ENCODE peak calls at places on chromosome 5, in six cellular contexts. R, N, U, G, B and V are unnamed samples.

GRCh38 chr5:151295801-151296477 is 7.6 kb downstream of the SLC36A3 start:
- DNase-seq in R (no peak), N (no peak), U (no peak), G (no peak), B (no peak), V (no peak)

GRCh38 chr5:164801910-164802309 is 1296.5 kb downstream of the MAT2B start:
- DNase-seq in R (no peak), N (no peak), U (no peak), G (no peak), B (no peak), V (no peak)

GRCh38 chr5:168101352-168101751 is 190.1 kb upstream of the WWC1 start:
- DNase-seq in R (no peak), N (no peak), U (no peak), G (no peak), B (no peak), V (no peak)

GRCh38 chr5:35089688-35090314 is 42.1 kb upstream of the AGXT2 start:
- DNase-seq in R (peak), N (peak), U (peak), G (peak), B (peak), V (no peak)

GRCh38 chr5:79837707-79838620 is 148.3 kb downstream of the CMYA5 start:
- DNase-seq in R (no peak), N (no peak), U (peak), G (no peak), B (no peak), V (no peak)

GRCh38 chr5:135489466-135490244 is 37.5 kb upstream of the TIFAB start:
- DNase-seq in R (no peak), N (no peak), U (no peak), G (no peak), B (peak), V (no peak)

GRCh38 chr5:87899109-87900100 is 369.2 kb downstream of the TMEM161B start:
- DNase-seq in R (no peak), N (no peak), U (peak), G (peak), B (no peak), V (no peak)

GRCh38 chr5:173789031-173789920 is 98.9 kb upstream of the CPEB4 start:
- DNase-seq in R (peak), N (no peak), U (peak), G (peak), B (peak), V (no peak)

GRCh38 chr5:119070828-119071572 is at the start of gene DMXL1:
- DNase-seq in R (peak), N (peak), U (peak), G (peak), B (peak), V (peak)

GRCh38 chr5:134577796-134578577 is 52.5 kb downstream of the JADE2 start:
- DNase-seq in R (peak), N (peak), U (peak), G (peak), B (peak), V (no peak)

GRCh38 chr5:127153031-127153430 is 79.7 kb upstream of the C5orf63 start:
- DNase-seq in R (no peak), N (no peak), U (no peak), G (no peak), B (no peak), V (no peak)

GRCh38 chr5:86838078-86838477 is 220.3 kb downstream of the COX7C start:
- DNase-seq in R (no peak), N (no peak), U (no peak), G (no peak), B (no peak), V (no peak)

GRCh38 chr5:96384353-96384752 is 48.7 kb downstream of the PCSK1 start:
- DNase-seq in R (peak), N (no peak), U (peak), G (no peak), B (peak), V (peak)

GRCh38 chr5:180652346-180652745 is 2.9 kb upstream of the FLT4 start:
- DNase-seq in R (no peak), N (no peak), U (no peak), G (no peak), B (no peak), V (no peak)

GRCh38 chr5:123511290-123511647 is 708 bp upstream of the CSNK1G3 start:
- DNase-seq in R (no peak), N (no peak), U (peak), G (no peak), B (no peak), V (no peak)

GRCh38 chr5:72587909-72588308 is 80.7 kb upstream of the ZNF366 start:
- DNase-seq in R (no peak), N (no peak), U (no peak), G (no peak), B (no peak), V (no peak)

GRCh38 chr5:32297181-32298055 is 15.3 kb downstream of the MTMR12 start:
- DNase-seq in R (no peak), N (no peak), U (no peak), G (peak), B (no peak), V (no peak)

GRCh38 chr5:68240196-68240595 is 24.6 kb downstream of the PIK3R1 start:
- DNase-seq in R (no peak), N (peak), U (no peak), G (no peak), B (no peak), V (no peak)

GRCh38 chr5:78162253-78162862 is 132.1 kb downstream of the AP3B1 start:
- DNase-seq in R (peak), N (peak), U (peak), G (peak), B (no peak), V (no peak)

GRCh38 chr5:139138790-139139189 is 59.4 kb downstream of the SIL1 start:
- DNase-seq in R (peak), N (no peak), U (peak), G (no peak), B (no peak), V (no peak)

GRCh38 chr5:72281764-72282499 is 38.1 kb downstream of the MRPS27 start:
- DNase-seq in R (peak), N (no peak), U (peak), G (no peak), B (no peak), V (no peak)

GRCh38 chr5:65611524-65611923 is 12.6 kb downstream of the TRIM23 start:
- DNase-seq in R (no peak), N (peak), U (peak), G (peak), B (no peak), V (peak)

GRCh38 chr5:178165585-178165984 is 11.9 kb upstream of the NHP2 start:
- DNase-seq in R (no peak), N (no peak), U (no peak), G (no peak), B (no peak), V (no peak)

GRCh38 chr5:95390812-95391492 is at the start of gene FAM81B:
- DNase-seq in R (no peak), N (no peak), U (peak), G (no peak), B (no peak), V (no peak)

GRCh38 chr5:7779019-7779662 is 71.8 kb downstream of the CFAP90 start:
- DNase-seq in R (no peak), N (no peak), U (peak), G (no peak), B (no peak), V (no peak)

GRCh38 chr5:42991477-42992034 is 48.6 kb downstream of the ANXA2R start:
- DNase-seq in R (no peak), N (no peak), U (peak), G (no peak), B (peak), V (no peak)

GRCh38 chr5:42995152-42995751 is 44.9 kb downstream of the ANXA2R start:
- DNase-seq in R (no peak), N (peak), U (peak), G (no peak), B (no peak), V (no peak)

GRCh38 chr5:42994285-42995151 is 45.6 kb downstream of the ANXA2R start:
- DNase-seq in R (peak), N (peak), U (peak), G (peak), B (peak), V (no peak)

GRCh38 chr5:42992035-42992570 is 48.0 kb downstream of the ANXA2R start:
- DNase-seq in R (peak), N (peak), U (peak), G (peak), B (peak), V (no peak)

DNA sequence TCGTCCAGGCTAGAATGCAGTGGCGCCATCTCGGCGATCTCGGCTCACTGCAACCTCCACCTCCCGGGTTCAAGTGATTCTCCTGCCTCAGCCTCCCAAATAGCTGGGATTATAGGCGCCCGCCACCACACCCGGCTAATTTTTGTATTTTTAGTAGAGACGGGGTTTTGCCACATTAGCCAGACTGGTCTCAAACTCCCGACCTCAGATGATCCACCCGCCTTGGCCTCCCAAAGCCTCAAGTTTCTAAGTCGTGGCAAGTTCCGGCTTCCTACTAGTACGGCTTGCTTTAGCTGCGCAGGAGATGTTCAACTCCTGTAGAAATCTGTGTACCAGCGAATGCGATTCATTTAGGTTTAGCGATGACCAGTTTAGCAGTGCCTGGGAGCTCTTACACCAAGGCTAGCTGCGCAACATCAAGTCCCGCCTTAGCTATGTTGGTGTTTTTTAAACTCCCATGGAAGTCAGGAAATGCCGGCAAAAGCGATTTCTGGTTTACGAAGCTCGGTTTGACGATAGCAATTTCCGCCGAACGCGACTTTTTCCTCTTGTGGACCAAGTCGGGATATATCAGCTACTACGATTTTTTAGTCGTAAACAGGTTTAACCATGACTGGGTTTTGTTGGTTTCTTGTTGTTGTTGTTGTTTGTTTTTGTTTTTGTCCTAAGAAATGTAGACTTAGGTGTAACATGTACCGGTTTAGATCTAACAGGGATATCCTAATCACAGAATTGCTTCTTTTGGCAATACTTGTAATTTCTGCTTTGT is 46.4 kb downstream of the ANXA2R start:
- DNase-seq in R (no peak), N (peak), U (peak), G (peak), B (no peak), V (no peak)
- H3K27ac ChIP-seq in R (no peak), N (peak), U (peak), G (peak), B (peak), V (peak)

DNA sequence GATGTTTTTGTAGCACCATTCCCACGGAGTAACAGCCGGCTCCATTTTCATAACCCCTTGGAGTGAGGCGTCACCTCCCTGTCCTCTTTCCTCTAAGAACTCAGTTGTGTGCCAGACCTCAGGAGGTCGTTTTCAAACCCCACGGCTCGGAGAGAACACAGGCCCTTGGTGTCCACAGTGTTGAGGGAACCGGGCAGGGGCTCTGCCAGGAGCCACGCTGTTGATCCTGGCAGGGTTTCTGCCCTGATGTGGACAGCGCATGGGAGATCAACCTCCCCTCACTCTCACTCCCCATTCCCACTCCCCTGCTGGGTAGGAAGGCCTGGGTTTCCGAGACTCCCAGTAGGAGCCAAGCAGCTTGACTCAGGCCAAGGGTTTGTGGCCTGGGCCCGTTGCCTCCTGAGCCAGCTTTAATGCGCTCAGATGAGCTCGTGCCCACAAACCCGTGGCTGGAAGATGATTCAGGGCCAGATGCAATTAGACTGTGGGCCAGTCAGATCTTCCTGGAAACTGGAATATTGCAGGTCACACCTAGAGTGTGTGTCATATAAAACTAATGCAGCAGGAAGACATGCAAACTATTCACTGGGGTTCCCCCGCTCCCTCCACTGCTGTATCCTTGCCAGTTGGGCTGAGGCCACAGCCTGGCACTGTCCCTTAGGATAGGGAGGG is 133.4 kb downstream of the SLC12A2 start:
- DNase-seq in R (no peak), N (no peak), U (peak), G (no peak), B (peak), V (peak)
- H3K27ac ChIP-seq in R (no peak), N (no peak), U (peak), G (no peak), B (peak), V (peak)

DNA sequence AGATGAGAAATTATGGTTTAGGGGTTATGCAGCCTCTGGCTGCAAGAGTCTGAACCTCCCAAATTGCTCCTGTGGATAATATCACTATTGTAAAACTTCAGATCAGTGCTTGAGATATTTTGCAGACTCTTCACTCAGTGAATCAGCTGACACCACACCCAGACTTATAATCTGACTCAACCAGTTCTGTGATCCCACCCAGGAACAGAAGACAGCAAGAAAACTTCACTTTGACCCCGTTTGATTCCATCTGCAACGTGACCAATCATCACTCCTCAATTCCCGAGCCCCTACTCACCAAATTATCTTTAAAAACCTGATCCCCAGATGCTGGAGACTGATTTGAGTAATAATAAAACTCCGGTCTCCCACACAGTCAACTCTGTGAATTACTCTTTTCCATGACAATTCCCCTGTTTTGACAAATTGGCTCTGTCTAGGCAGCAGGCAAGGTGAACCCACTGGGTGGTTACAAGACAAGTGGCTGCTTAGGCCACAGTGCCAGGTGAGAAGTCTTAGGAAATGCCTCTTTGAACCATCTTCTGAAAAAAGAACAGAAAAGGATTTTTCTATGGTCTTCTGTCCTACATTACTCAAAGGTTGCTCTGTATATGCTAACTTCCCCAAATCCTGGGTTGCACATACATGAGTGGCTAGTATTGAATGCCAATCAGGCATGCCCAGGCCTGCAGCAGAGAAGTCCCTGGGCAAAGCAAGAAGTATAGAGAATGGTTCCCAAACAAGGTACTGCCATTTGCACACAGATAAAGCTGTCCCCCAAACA is 588.0 kb downstream of the PRELID2 start:
- DNase-seq in R (no peak), N (no peak), U (no peak), G (no peak), B (no peak), V (peak)
- H3K27ac ChIP-seq in R (no peak), N (no peak), U (no peak), G (no peak), B (no peak), V (peak)

DNA sequence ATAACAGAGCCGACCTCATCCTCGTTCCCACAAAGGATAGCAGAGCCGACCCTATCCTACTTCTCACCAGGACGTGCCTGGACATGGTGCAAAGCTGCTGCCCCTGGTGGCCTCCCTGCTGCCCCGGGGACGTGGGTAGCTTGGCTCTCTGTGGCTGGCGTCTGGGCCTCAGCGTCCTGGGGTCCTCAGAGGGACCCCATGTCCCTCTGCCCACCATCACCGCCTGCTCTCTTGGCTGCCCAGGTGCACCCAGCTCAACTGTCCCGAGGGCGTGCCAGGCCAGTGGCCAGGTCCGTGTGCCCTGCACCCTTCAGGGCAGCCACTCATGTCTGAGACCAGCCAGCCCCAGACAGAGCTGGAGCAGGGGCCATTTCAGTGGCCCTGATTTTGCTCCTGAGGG is 8.5 kb downstream of the NKD2 start:
- DNase-seq in R (no peak), N (no peak), U (no peak), G (no peak), B (no peak), V (no peak)
- H3K27ac ChIP-seq in R (no peak), N (no peak), U (no peak), G (no peak), B (no peak), V (no peak)

GRCh38 chr5:149198148-149198547 is 56.9 kb downstream of the ABLIM3 start:
- DNase-seq in R (no peak), N (no peak), U (no peak), G (no peak), B (no peak), V (no peak)

GRCh38 chr5:149200355-149200754 is 59.1 kb downstream of the ABLIM3 start:
- DNase-seq in R (no peak), N (no peak), U (no peak), G (no peak), B (no peak), V (no peak)

GRCh38 chr5:149195337-149195887 is 54.1 kb downstream of the ABLIM3 start:
- DNase-seq in R (no peak), N (no peak), U (no peak), G (no peak), B (no peak), V (no peak)

GRCh38 chr5:149201121-149201637 is 59.9 kb downstream of the ABLIM3 start:
- DNase-seq in R (no peak), N (no peak), U (no peak), G (no peak), B (no peak), V (no peak)

GRCh38 chr5:149195962-149196361 is 54.7 kb downstream of the ABLIM3 start:
- DNase-seq in R (no peak), N (no peak), U (no peak), G (no peak), B (no peak), V (no peak)
- H3K27ac ChIP-seq in R (no peak), N (no peak), U (no peak), G (no peak), B (no peak), V (no peak)

GRCh38 chr5:39216621-39217020 is 2.7 kb downstream of the FYB1 start:
- DNase-seq in R (no peak), N (no peak), U (no peak), G (no peak), B (no peak), V (no peak)

GRCh38 chr5:39213437-39214207 is 5.7 kb downstream of the FYB1 start:
- DNase-seq in R (no peak), N (no peak), U (no peak), G (no peak), B (no peak), V (no peak)

GRCh38 chr5:39215857-39216256 is 3.5 kb downstream of the FYB1 start:
- DNase-seq in R (no peak), N (no peak), U (no peak), G (no peak), B (no peak), V (no peak)

GRCh38 chr5:39217365-39218281 is 1.7 kb downstream of the FYB1 start:
- DNase-seq in R (peak), N (peak), U (peak), G (peak), B (peak), V (peak)

GRCh38 chr5:39214912-39215709 is 4.3 kb downstream of the FYB1 start:
- DNase-seq in R (no peak), N (no peak), U (no peak), G (no peak), B (no peak), V (no peak)
- H3K27ac ChIP-seq in R (no peak), N (no peak), U (no peak), G (no peak), B (no peak), V (no peak)

DNA sequence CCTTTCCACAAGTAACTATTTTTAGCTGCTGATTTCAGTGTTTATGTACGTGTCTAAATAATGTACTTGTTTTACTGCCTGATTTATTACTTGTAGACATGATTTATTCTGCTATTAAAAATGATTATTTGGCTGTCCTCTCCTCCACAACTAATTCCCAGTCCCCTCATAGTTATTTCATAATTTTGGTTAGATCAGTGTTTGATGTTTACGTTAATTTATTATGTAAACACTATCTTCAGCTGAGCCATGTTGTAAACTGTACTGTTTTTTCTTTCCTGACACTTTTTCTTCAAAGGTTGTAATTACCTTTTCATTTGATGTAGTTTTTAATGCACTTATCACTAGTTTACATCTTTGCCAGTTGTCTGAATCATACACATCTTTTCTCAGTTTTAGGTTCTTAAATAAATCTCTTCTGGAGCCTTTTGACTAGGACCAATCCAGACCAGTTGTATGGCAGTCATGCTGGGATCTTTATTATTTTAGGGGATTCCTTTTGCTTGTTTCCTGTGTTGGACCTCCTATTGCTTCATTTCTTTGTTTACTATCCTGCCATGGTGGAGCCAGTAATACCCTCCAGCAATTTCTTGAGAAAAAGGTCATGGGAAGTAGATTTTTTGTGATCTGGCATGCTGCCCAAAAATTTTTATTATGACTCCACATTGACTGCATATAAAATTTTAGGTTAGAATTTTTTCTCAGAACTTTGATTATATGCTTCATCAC is 16.1 kb downstream of the AP3S1 start:
- DNase-seq in R (no peak), N (no peak), U (no peak), G (no peak), B (no peak), V (no peak)
- H3K27ac ChIP-seq in R (peak), N (no peak), U (no peak), G (no peak), B (peak), V (no peak)